ENCODE peak calls at places on chromosomes 13 and 19, in seven cellular contexts. B is GM10248, X is neural crest cell, M is type B pancreatic cell, P is fibroblast of mammary gland, R is AG04450, H is tibial artery. T is an unnamed sample.
A peak's percentile ranks its signal among the peaks of the same experiment; 100 is the strongest.

GRCh38 chr19:2567580-2567979 is 91.7 kb downstream of the GADD45B start:
- DNase-seq in P (no peak), X (no peak), M (no peak), R (no peak), B (no peak), H (peak; percentile 86), T (peak; percentile 57)

GRCh38 chr19:45443462-45444317 is 20.0 kb upstream of the ERCC1 start:
- DNase-seq in M (peak; percentile 85), X (peak; percentile 77), B (peak; percentile 69), R (no peak), P (peak; percentile 84), H (peak; percentile 99), T (peak; percentile 94)

GRCh38 chr13:97131447-97131846 is 90.7 kb upstream of the MBNL2 start:
- DNase-seq in R (no peak), B (no peak), P (no peak), M (no peak), X (no peak), H (no peak), T (no peak)

GRCh38 chr19:48490980-48491792 is 20.4 kb downstream of the LMTK3 start:
- DNase-seq in M (no peak), H (no peak), X (no peak), B (peak; percentile 94), R (no peak), P (no peak), T (no peak)

GRCh38 chr13:34764246-34764645 is 177.8 kb upstream of the NBEA start:
- DNase-seq in M (no peak), R (no peak), X (no peak), H (no peak), P (no peak), B (no peak), T (no peak)

GRCh38 chr13:51502206-51502651 is 49.4 kb upstream of the INTS6 start:
- DNase-seq in X (no peak), B (peak; percentile 79), R (no peak), P (peak; percentile 74), H (no peak), M (no peak), T (no peak)

GRCh38 chr19:7340959-7341837 is 7.5 kb upstream of the ARHGEF18 start:
- DNase-seq in H (peak; percentile 83), P (peak; percentile 72), X (peak; percentile 97), M (peak; percentile 92), B (no peak), R (peak; percentile 51), T (peak; percentile 90)

GRCh38 chr13:35720690-35721554 is 244.4 kb upstream of the MAB21L1 start:
- DNase-seq in P (peak; percentile 61), X (peak; percentile 76), R (no peak), B (peak; percentile 65), M (peak; percentile 80), H (no peak), T (peak; percentile 65)

GRCh38 chr19:10402441-10403038 is 802 bp downstream of the CDC37 start:
- DNase-seq in H (no peak), B (no peak), M (no peak), P (peak; percentile 45), R (no peak), X (no peak), T (no peak)

GRCh38 chr13:43021926-43022670 is 1.3 kb upstream of the DNAJC15 start:
- DNase-seq in M (no peak), P (no peak), H (no peak), X (no peak), B (no peak), R (no peak), T (no peak)

GRCh38 chr19:4967738-4968461 is 1.0 kb upstream of the KDM4B start:
- DNase-seq in B (no peak), M (no peak), X (no peak), P (peak; percentile 78), R (no peak), H (no peak), T (peak; percentile 69)

GRCh38 chr19:19539738-19540703 is 2.0 kb downstream of the CILP2 start:
- DNase-seq in X (no peak), H (no peak), P (peak; percentile 63), B (peak; percentile 83), M (no peak), R (no peak), T (peak; percentile 91)

GRCh38 chr19:20151617-20152145 is 15.3 kb upstream of the ZNF486 start:
- DNase-seq in H (no peak), B (no peak), X (no peak), M (no peak), P (no peak), R (no peak), T (no peak)

GRCh38 chr13:51122868-51123267 is 11.8 kb upstream of the C13orf42 start:
- DNase-seq in B (no peak), P (peak; percentile 30), H (no peak), X (no peak), M (peak; percentile 13), R (no peak), T (no peak)

GRCh38 chr19:43739836-43740235 is 14.9 kb downstream of the SMG9 start:
- DNase-seq in X (no peak), B (no peak), M (no peak), P (no peak), R (no peak), H (no peak), T (no peak)

GRCh38 chr19:38213911-38214625 is 10.0 kb downstream of the DPF1 start:
- DNase-seq in P (peak; percentile 29), H (no peak), R (no peak), M (no peak), B (peak; percentile 51), X (no peak), T (no peak)

GRCh38 chr19:11091343-11092153 is 2.3 kb downstream of the LDLR start:
- DNase-seq in M (no peak), P (peak; percentile 86), R (peak; percentile 46), B (no peak), H (peak; percentile 78), X (no peak), T (peak; percentile 31)

GRCh38 chr19:38657633-38658222 is 10.3 kb downstream of the ACTN4 start:
- DNase-seq in P (peak; percentile 90), X (no peak), B (no peak), M (no peak), R (no peak), H (no peak), T (no peak)

GRCh38 chr19:3270908-3271307 is 46.4 kb downstream of the CELF5 start:
- DNase-seq in M (no peak), X (peak; percentile 62), R (no peak), B (no peak), H (no peak), P (peak; percentile 61), T (peak; percentile 74)

GRCh38 chr13:43057653-43058317 is 34.4 kb downstream of the DNAJC15 start:
- DNase-seq in X (no peak), P (no peak), B (no peak), H (no peak), R (no peak), M (no peak), T (no peak)

GRCh38 chr19:5339950-5340636 is 519 bp downstream of the PTPRS start:
- DNase-seq in B (no peak), P (no peak), H (no peak), X (peak; percentile 32), R (no peak), M (no peak), T (no peak)

DNA sequence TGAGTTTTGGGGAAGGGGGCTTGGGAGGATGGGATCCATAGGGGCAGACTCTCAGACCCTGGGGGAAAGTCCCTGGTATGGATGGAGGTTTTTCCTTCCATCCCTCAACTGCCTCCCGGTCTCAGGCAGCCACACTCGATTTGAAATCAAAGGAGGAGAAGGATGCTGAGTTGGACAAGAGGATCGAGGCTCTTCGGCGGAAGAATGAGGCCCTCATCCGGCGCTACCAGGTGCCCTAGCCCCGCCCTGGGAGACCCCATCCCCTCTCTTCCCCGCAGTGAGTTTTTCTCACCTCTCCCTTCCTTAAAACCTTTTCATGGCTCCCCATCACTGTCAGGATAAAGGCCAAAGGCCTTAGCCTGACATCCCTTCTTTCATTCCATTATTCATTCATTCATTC is 2.1 kb downstream of the CCDC9 start:
- DNase-seq in M (no peak), P (no peak), H (no peak), X (no peak), B (no peak), R (no peak), T (no peak)
- TF ChIP-seq CTCF in M (no peak), P (no peak), H (no peak), X (no peak), B (no peak), R (no peak), T (no peak)

GRCh38 chr19:1249298-1249989 is 1.1 kb downstream of the MIDN start:
- DNase-seq in M (peak; percentile 94), B (peak; percentile 94), X (peak; percentile 80), P (peak; percentile 94), H (peak; percentile 98), R (peak; percentile 89), T (peak; percentile 97)

GRCh38 chr19:1248454-1249297 is at the start of gene MIDN:
- DNase-seq in R (no peak), P (peak; percentile 84), H (peak; percentile 92), B (peak; percentile 83), M (peak; percentile 93), X (peak; percentile 83), T (peak; percentile 80)

GRCh38 chr19:1249990-1250298 is 1.6 kb downstream of the MIDN start:
- DNase-seq in H (no peak), X (no peak), P (no peak), M (no peak), B (no peak), R (no peak), T (no peak)

GRCh38 chr19:1245884-1246816 is 2.2 kb upstream of the MIDN start:
- DNase-seq in X (no peak), R (no peak), B (no peak), P (no peak), M (no peak), H (peak; percentile 96), T (peak; percentile 88)

DNA sequence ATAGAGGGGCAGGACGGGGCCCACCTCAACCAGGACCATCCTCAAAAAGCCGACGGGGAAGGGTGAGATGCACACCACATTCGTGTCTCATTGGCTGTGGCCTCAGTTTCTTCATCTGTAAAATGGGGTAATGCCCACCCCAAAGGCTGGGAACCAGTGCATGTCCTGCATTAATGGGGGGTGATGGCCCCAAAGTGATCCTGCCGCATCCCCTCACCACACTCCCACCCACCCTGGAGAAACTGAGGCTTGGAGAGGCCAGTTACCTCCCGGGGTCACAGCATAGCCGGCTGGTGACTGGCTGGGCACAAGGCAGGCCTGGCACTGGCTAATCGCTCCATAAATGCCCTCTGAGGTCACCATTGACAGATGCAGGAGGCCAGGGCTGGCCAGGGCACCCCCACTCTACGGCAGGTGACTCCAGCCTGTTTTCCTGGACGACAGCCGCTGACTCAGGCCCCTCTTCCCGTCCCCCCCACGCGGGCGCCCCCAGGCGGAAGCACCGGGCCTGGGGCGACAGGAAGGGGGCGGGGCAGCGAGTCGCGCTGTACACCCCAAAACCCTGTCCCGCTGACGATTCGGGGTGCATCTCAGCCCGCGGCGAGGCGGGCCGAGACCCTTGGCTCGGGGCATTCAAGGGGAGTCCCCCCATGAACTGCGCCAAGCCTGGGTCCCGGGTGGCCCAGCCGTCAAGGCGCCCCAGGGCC is 483 bp upstream of the MIDN start:
- DNase-seq in X (no peak), M (no peak), B (peak; percentile 59), R (no peak), P (peak; percentile 65), H (peak; percentile 91), T (no peak)
- TF ChIP-seq CTCF in X (no peak), M (no peak), B (peak; percentile 40), R (peak; percentile 45), P (no peak), H (no peak), T (no peak)

GRCh38 chr19:53868892-53869804 is 1.5 kb downstream of the MYADM start:
- DNase-seq in X (peak; percentile 65), R (peak; percentile 67), H (peak; percentile 96), M (peak; percentile 91), P (peak; percentile 83), B (peak; percentile 84), T (peak; percentile 86)
- TF ChIP-seq CTCF in X (peak; percentile 51), R (peak; percentile 40), H (peak; percentile 53), M (peak; percentile 65), P (no peak), B (no peak), T (peak; percentile 33)

GRCh38 chr13:103788061-103788652 is 721.9 kb upstream of the SLC10A2 start:
- DNase-seq in H (no peak), M (no peak), B (no peak), X (no peak), R (no peak), P (no peak), T (peak; percentile 27)
- TF ChIP-seq CTCF in H (no peak), M (peak; percentile 52), B (peak; percentile 1), X (peak; percentile 50), R (no peak), P (no peak), T (no peak)

T was measured in testis.